ENCODE peak calls at places on chromosomes 1 and 21, in five cellular contexts. P is adrenal gland, C is Peyer's patch, W is uterus, F is HCT116. A is an unnamed sample.

GRCh38 chr1:96845464-96845863 is 123.9 kb downstream of the PTBP2 start:
- DNase-seq in F (peak; percentile 15), W (no peak), C (no peak), P (peak; percentile 78), A (peak; percentile 13)

GRCh38 chr1:21338568-21339401 is 48.5 kb upstream of the ECE1 start:
- DNase-seq in W (peak; percentile 91), F (no peak), P (peak; percentile 85), C (peak; percentile 77), A (no peak)

GRCh38 chr1:168266644-168267186 is 14.0 kb upstream of the TBX19 start:
- DNase-seq in W (no peak), P (no peak), C (no peak), F (no peak), A (no peak)

GRCh38 chr1:63693956-63694607 is 79.7 kb upstream of the ROR1 start:
- DNase-seq in P (no peak), C (no peak), F (no peak), W (no peak), A (peak; percentile 14)

GRCh38 chr1:196372896-196373536 is 235.2 kb downstream of the KCNT2 start:
- DNase-seq in F (peak; percentile 34), P (no peak), C (no peak), W (no peak), A (no peak)

GRCh38 chr21:27825035-27825434 is 858.1 kb upstream of the ADAMTS5 start:
- DNase-seq in W (no peak), C (no peak), F (no peak), P (no peak), A (no peak)

GRCh38 chr1:222357252-222357651 is 190.7 kb downstream of the HHIPL2 start:
- DNase-seq in P (no peak), C (no peak), F (no peak), W (no peak), A (no peak)

GRCh38 chr1:55347786-55348185 is 132.6 kb upstream of the USP24 start:
- DNase-seq in C (no peak), P (no peak), W (no peak), F (no peak), A (no peak)

GRCh38 chr1:45488978-45489377 is 2.0 kb downstream of the TESK2 start:
- DNase-seq in F (no peak), W (no peak), P (no peak), C (no peak), A (no peak)

GRCh38 chr1:100187912-100188311 is 9.9 kb upstream of the LRRC39 start:
- DNase-seq in C (no peak), F (no peak), W (peak; percentile 36), P (peak; percentile 93), A (no peak)

GRCh38 chr1:227938911-227939790 is 8.6 kb downstream of the WNT9A start:
- DNase-seq in F (no peak), C (peak; percentile 45), W (no peak), P (no peak), A (no peak)

GRCh38 chr1:81553503-81553902 is 247.2 kb upstream of the ADGRL2 start:
- DNase-seq in W (no peak), F (no peak), P (no peak), C (no peak), A (no peak)

GRCh38 chr1:29709711-29710169 is 473.4 kb downstream of the PTPRU start:
- DNase-seq in P (no peak), W (no peak), C (no peak), F (no peak), A (no peak)

GRCh38 chr1:224266105-224266935 is 63.7 kb downstream of the NVL start:
- DNase-seq in W (no peak), F (no peak), C (no peak), P (no peak), A (no peak)

GRCh38 chr1:110150330-110151174 is at the start of gene SLC6A17:
- DNase-seq in P (peak; percentile 86), W (no peak), F (peak; percentile 65), C (no peak), A (no peak)

GRCh38 chr1:201565024-201565730 is 26.2 kb downstream of the NAV1 start:
- DNase-seq in C (no peak), W (no peak), F (no peak), P (no peak), A (no peak)

GRCh38 chr21:45329261-45330074 is 41.8 kb upstream of the POFUT2 start:
- DNase-seq in P (no peak), F (no peak), W (no peak), C (peak; percentile 57), A (no peak)

GRCh38 chr1:181479137-181479745 is 4.1 kb upstream of the CACNA1E start:
- DNase-seq in C (no peak), F (peak; percentile 59), W (peak; percentile 55), P (peak; percentile 71), A (no peak)

GRCh38 chr1:1415751-1416150 is 5.3 kb downstream of the ANKRD65 start:
- DNase-seq in C (no peak), F (no peak), P (no peak), W (no peak), A (no peak)

GRCh38 chr1:107535091-107535490 is 394.3 kb downstream of the NTNG1 start:
- DNase-seq in F (no peak), P (peak; percentile 56), W (no peak), C (no peak), A (no peak)

GRCh38 chr1:181143081-181143859 is 54.8 kb downstream of the IER5 start:
- DNase-seq in F (no peak), P (no peak), C (no peak), W (peak; percentile 77), A (no peak)

GRCh38 chr1:174912243-174912642 is 87.5 kb upstream of the CACYBP start:
- DNase-seq in W (no peak), C (no peak), P (no peak), F (no peak), A (no peak)

GRCh38 chr1:29465755-29466154 is 229.4 kb downstream of the PTPRU start:
- DNase-seq in P (no peak), W (no peak), C (no peak), F (no peak), A (no peak)

GRCh38 chr1:6357243-6357929 is 36.2 kb downstream of the ACOT7 start:
- DNase-seq in W (no peak), F (no peak), C (peak; percentile 71), P (no peak), A (no peak)

GRCh38 chr1:99943238-99943794 is 26.5 kb upstream of the SLC35A3 start:
- DNase-seq in F (no peak), W (no peak), P (no peak), C (no peak), A (no peak)

GRCh38 chr1:5503556-5504363 is 488.5 kb downstream of the NPHP4 start:
- DNase-seq in C (peak; percentile 20), W (no peak), F (no peak), P (no peak), A (no peak)

GRCh38 chr1:205048382-205048781 is 5.4 kb downstream of the CNTN2 start:
- DNase-seq in F (no peak), C (no peak), P (no peak), W (no peak), A (no peak)
- TF ChIP-seq POLR2A in F (no peak), C (no peak), P (no peak), W (no peak), A (no peak)

GRCh38 chr1:151511636-151512215 is 539 bp downstream of the CGN start:
- DNase-seq in W (peak; percentile 35), C (peak; percentile 78), F (no peak), P (peak; percentile 74), A (no peak)
- TF ChIP-seq POLR2A in W (no peak), C (no peak), F (no peak), P (no peak), A (no peak)

DNA sequence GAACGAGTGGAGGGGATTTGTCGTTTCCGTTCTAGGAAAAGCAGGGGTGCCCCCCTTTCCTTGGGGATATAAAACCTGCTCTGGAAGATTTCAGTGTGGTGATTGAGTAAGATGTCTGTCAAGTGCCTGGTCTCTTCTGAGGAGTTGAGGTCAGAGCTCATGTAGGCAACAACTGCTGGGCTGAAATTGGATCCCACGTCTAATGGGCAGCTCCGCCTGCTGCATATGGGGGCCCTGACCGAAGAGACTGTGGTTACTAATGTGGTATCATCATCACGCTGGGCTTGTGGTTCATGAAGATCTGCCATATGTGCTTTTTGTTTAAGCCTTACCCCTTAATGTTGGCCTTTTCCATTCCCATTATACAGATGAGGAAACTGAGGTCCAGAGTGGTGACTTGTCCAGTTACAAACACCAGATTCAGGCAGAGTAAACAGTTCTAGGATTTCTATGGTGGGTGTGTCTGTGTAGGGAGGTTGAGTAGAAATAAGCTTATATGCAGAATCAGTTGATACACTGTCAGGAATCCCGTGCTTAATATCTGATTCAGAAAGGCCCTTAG is 574 bp downstream of the UTP11 start:
- DNase-seq in P (no peak), W (no peak), C (no peak), F (no peak), A (no peak)
- TF ChIP-seq POLR2A in P (no peak), W (no peak), C (no peak), F (no peak), A (no peak)

GRCh38 chr1:219465247-219466093 is 147.4 kb downstream of the ZC3H11B start:
- DNase-seq in P (no peak), F (no peak), C (no peak), W (no peak), A (no peak)

GRCh38 chr1:219461891-219462528 is 150.9 kb downstream of the ZC3H11B start:
- DNase-seq in C (no peak), W (no peak), F (no peak), P (no peak), A (no peak)

GRCh38 chr1:219463629-219464028 is 149.3 kb downstream of the ZC3H11B start:
- DNase-seq in C (no peak), W (no peak), F (no peak), P (no peak), A (no peak)

GRCh38 chr1:219459321-219460105 is 153.4 kb downstream of the ZC3H11B start:
- DNase-seq in W (no peak), C (no peak), P (no peak), F (no peak), A (no peak)

GRCh38 chr1:219460561-219461511 is 152.1 kb downstream of the ZC3H11B start:
- DNase-seq in F (no peak), W (no peak), P (no peak), C (no peak), A (no peak)
- TF ChIP-seq POLR2A in F (no peak), W (no peak), P (no peak), C (no peak), A (peak; percentile 57)

GRCh38 chr1:54335396-54336056 is 70.7 kb downstream of the SSBP3 start:
- DNase-seq in P (peak; percentile 84), F (no peak), W (peak; percentile 80), C (no peak), A (no peak)
- TF ChIP-seq POLR2A in P (no peak), F (no peak), W (no peak), C (no peak), A (no peak)

GRCh38 chr1:31904339-31905092 is 33.7 kb downstream of the PTP4A2 start:
- DNase-seq in F (no peak), C (no peak), P (peak; percentile 79), W (no peak), A (no peak)
- TF ChIP-seq POLR2A in F (no peak), C (no peak), P (no peak), W (no peak), A (no peak)

A was measured in GM12891.